ENCODE peak calls at places on chromosome 1, in five cellular contexts. One of them, this sample, is unnamed.

GRCh38 chr1:29379438-29380073 is 143.2 kb downstream of the PTPRU start:
- DNase-seq in cardiac septum: no peak
- DNase-seq in stimulated activated CD8-positive, alpha-beta memory T cell treated with anti-CD3 and anti-CD28 coated beads, Interleukin-12 subunit alpha, Interleukin-12 subunit beta, amount 100 ng/mL, for 4 hours: no peak
- DNase-seq in colonic mucosa: no peak
- DNase-seq in T-helper 17 cell: no peak
- DNase-seq in this sample: no peak

GRCh38 chr1:181936768-181937581 is 124.5 kb downstream of the ZNF648 start:
- DNase-seq in cardiac septum: no peak
- DNase-seq in stimulated activated CD8-positive, alpha-beta memory T cell treated with anti-CD3 and anti-CD28 coated beads, Interleukin-12 subunit alpha, Interleukin-12 subunit beta, amount 100 ng/mL, for 4 hours: no peak
- DNase-seq in colonic mucosa: peak
- DNase-seq in T-helper 17 cell: no peak
- DNase-seq in this sample: peak

GRCh38 chr1:30995990-30996612 is 69.4 kb downstream of the PUM1 start:
- DNase-seq in cardiac septum: no peak
- DNase-seq in colonic mucosa: no peak
- DNase-seq in T-helper 17 cell: no peak
- DNase-seq in stimulated activated CD8-positive, alpha-beta memory T cell treated with anti-CD3 and anti-CD28 coated beads, Interleukin-12 subunit alpha, Interleukin-12 subunit beta, amount 100 ng/mL, for 4 hours: no peak
- DNase-seq in this sample: no peak

GRCh38 chr1:25107643-25108010 is 124.7 kb downstream of the SYF2 start:
- DNase-seq in cardiac septum: no peak
- DNase-seq in colonic mucosa: no peak
- DNase-seq in stimulated activated CD8-positive, alpha-beta memory T cell treated with anti-CD3 and anti-CD28 coated beads, Interleukin-12 subunit alpha, Interleukin-12 subunit beta, amount 100 ng/mL, for 4 hours: no peak
- DNase-seq in T-helper 17 cell: no peak
- DNase-seq in this sample: no peak

GRCh38 chr1:244196890-244197289 is 145.8 kb downstream of the ZBTB18 start:
- DNase-seq in T-helper 17 cell: no peak
- DNase-seq in stimulated activated CD8-positive, alpha-beta memory T cell treated with anti-CD3 and anti-CD28 coated beads, Interleukin-12 subunit alpha, Interleukin-12 subunit beta, amount 100 ng/mL, for 4 hours: no peak
- DNase-seq in cardiac septum: no peak
- DNase-seq in colonic mucosa: no peak
- DNase-seq in this sample: no peak

GRCh38 chr1:91575909-91576519 is 75.4 kb downstream of the CDC7 start:
- DNase-seq in stimulated activated CD8-positive, alpha-beta memory T cell treated with anti-CD3 and anti-CD28 coated beads, Interleukin-12 subunit alpha, Interleukin-12 subunit beta, amount 100 ng/mL, for 4 hours: no peak
- DNase-seq in colonic mucosa: no peak
- DNase-seq in cardiac septum: no peak
- DNase-seq in T-helper 17 cell: no peak
- DNase-seq in this sample: no peak

GRCh38 chr1:43531906-43532584 is 1.4 kb downstream of the PTPRF start:
- DNase-seq in stimulated activated CD8-positive, alpha-beta memory T cell treated with anti-CD3 and anti-CD28 coated beads, Interleukin-12 subunit alpha, Interleukin-12 subunit beta, amount 100 ng/mL, for 4 hours: no peak
- DNase-seq in T-helper 17 cell: no peak
- DNase-seq in colonic mucosa: peak
- DNase-seq in cardiac septum: no peak
- DNase-seq in this sample: no peak

GRCh38 chr1:36775716-36776115 is 258.6 kb downstream of the GRIK3 start:
- DNase-seq in stimulated activated CD8-positive, alpha-beta memory T cell treated with anti-CD3 and anti-CD28 coated beads, Interleukin-12 subunit alpha, Interleukin-12 subunit beta, amount 100 ng/mL, for 4 hours: no peak
- DNase-seq in colonic mucosa: no peak
- DNase-seq in cardiac septum: no peak
- DNase-seq in T-helper 17 cell: no peak
- DNase-seq in this sample: no peak

GRCh38 chr1:213082778-213083445 is 31.9 kb downstream of the RPS6KC1 start:
- DNase-seq in stimulated activated CD8-positive, alpha-beta memory T cell treated with anti-CD3 and anti-CD28 coated beads, Interleukin-12 subunit alpha, Interleukin-12 subunit beta, amount 100 ng/mL, for 4 hours: no peak
- DNase-seq in colonic mucosa: no peak
- DNase-seq in cardiac septum: no peak
- DNase-seq in T-helper 17 cell: no peak
- DNase-seq in this sample: no peak

GRCh38 chr1:85464497-85465098 is 361 bp downstream of the DDAH1 start:
- DNase-seq in T-helper 17 cell: no peak
- DNase-seq in colonic mucosa: peak
- DNase-seq in cardiac septum: peak
- DNase-seq in stimulated activated CD8-positive, alpha-beta memory T cell treated with anti-CD3 and anti-CD28 coated beads, Interleukin-12 subunit alpha, Interleukin-12 subunit beta, amount 100 ng/mL, for 4 hours: peak
- DNase-seq in this sample: peak

GRCh38 chr1:108692724-108693655 is 880 bp downstream of the PRPF38B start:
- DNase-seq in colonic mucosa: peak
- DNase-seq in cardiac septum: no peak
- DNase-seq in stimulated activated CD8-positive, alpha-beta memory T cell treated with anti-CD3 and anti-CD28 coated beads, Interleukin-12 subunit alpha, Interleukin-12 subunit beta, amount 100 ng/mL, for 4 hours: peak
- DNase-seq in T-helper 17 cell: peak
- DNase-seq in this sample: peak

GRCh38 chr1:150842964-150843363 is 33.4 kb downstream of the ARNT start:
- DNase-seq in T-helper 17 cell: no peak
- DNase-seq in colonic mucosa: no peak
- DNase-seq in cardiac septum: no peak
- DNase-seq in stimulated activated CD8-positive, alpha-beta memory T cell treated with anti-CD3 and anti-CD28 coated beads, Interleukin-12 subunit alpha, Interleukin-12 subunit beta, amount 100 ng/mL, for 4 hours: no peak
- DNase-seq in this sample: no peak

GRCh38 chr1:84797603-84798002 is 95.4 kb downstream of the LPAR3 start:
- DNase-seq in cardiac septum: no peak
- DNase-seq in stimulated activated CD8-positive, alpha-beta memory T cell treated with anti-CD3 and anti-CD28 coated beads, Interleukin-12 subunit alpha, Interleukin-12 subunit beta, amount 100 ng/mL, for 4 hours: no peak
- DNase-seq in T-helper 17 cell: no peak
- DNase-seq in colonic mucosa: no peak
- DNase-seq in this sample: no peak